ENCODE peak calls at places on chromosomes 13 and 19, in five cellular contexts. One of them, this sample, is unnamed.
A peak's percentile ranks its signal among the peaks of the same experiment; 100 is the strongest.

GRCh38 chr19:35643255-35644205 is 2.0 kb downstream of the ETV2 start:
- DNase-seq in AG04450: peak; percentile 37
- DNase-seq in hypothalamus: peak; percentile 61
- DNase-seq in choroid plexus epithelial cell: peak; percentile 82
- DNase-seq in body of pancreas: peak; percentile 93
- DNase-seq in this sample: peak; percentile 76

GRCh38 chr19:54674021-54674617 is 11.3 kb downstream of the LILRB4 start:
- DNase-seq in AG04450: no peak
- DNase-seq in hypothalamus: no peak
- DNase-seq in choroid plexus epithelial cell: peak; percentile 41
- DNase-seq in body of pancreas: no peak
- DNase-seq in this sample: peak; percentile 66

GRCh38 chr13:27960362-27961226 is 8.5 kb downstream of the CDX2 start:
- DNase-seq in AG04450: no peak
- DNase-seq in hypothalamus: no peak
- DNase-seq in choroid plexus epithelial cell: peak; percentile 43
- DNase-seq in body of pancreas: peak; percentile 89
- DNase-seq in this sample: peak; percentile 36

GRCh38 chr19:46408611-46409039 is 4.7 kb downstream of the CCDC8 start:
- DNase-seq in AG04450: no peak
- DNase-seq in hypothalamus: peak; percentile 72
- DNase-seq in choroid plexus epithelial cell: peak; percentile 54
- DNase-seq in body of pancreas: peak; percentile 70
- DNase-seq in this sample: no peak

GRCh38 chr19:6510618-6511017 is 8.5 kb upstream of the TUBB4A start:
- DNase-seq in AG04450: no peak
- DNase-seq in hypothalamus: no peak
- DNase-seq in choroid plexus epithelial cell: no peak
- DNase-seq in body of pancreas: no peak
- DNase-seq in this sample: no peak

GRCh38 chr19:33302175-33302973 is at the start of gene CEBPA:
- DNase-seq in AG04450: peak; percentile 11
- DNase-seq in hypothalamus: peak; percentile 89
- DNase-seq in choroid plexus epithelial cell: peak; percentile 75
- DNase-seq in body of pancreas: peak; percentile 89
- DNase-seq in this sample: peak; percentile 94

GRCh38 chr19:50361290-50362029 is 4.0 kb downstream of the NAPSA start:
- DNase-seq in AG04450: no peak
- DNase-seq in hypothalamus: no peak
- DNase-seq in choroid plexus epithelial cell: no peak
- DNase-seq in body of pancreas: no peak
- DNase-seq in this sample: no peak

GRCh38 chr19:3970313-3970807 is 539 bp downstream of the DAPK3 start:
- DNase-seq in AG04450: no peak
- DNase-seq in hypothalamus: no peak
- DNase-seq in choroid plexus epithelial cell: no peak
- DNase-seq in body of pancreas: no peak
- DNase-seq in this sample: no peak

GRCh38 chr13:110023729-110024645 is 237.6 kb upstream of the IRS2 start:
- DNase-seq in AG04450: no peak
- DNase-seq in hypothalamus: no peak
- DNase-seq in choroid plexus epithelial cell: peak; percentile 93
- DNase-seq in body of pancreas: peak; percentile 39
- DNase-seq in this sample: no peak

GRCh38 chr19:30559446-30559845 is 187.3 kb downstream of the ZNF536 start:
- DNase-seq in AG04450: no peak
- DNase-seq in hypothalamus: no peak
- DNase-seq in choroid plexus epithelial cell: no peak
- DNase-seq in body of pancreas: no peak
- DNase-seq in this sample: no peak

GRCh38 chr13:32650705-32651311 is 64.6 kb downstream of the PDS5B start:
- DNase-seq in AG04450: no peak
- DNase-seq in hypothalamus: peak; percentile 33
- DNase-seq in choroid plexus epithelial cell: peak; percentile 87
- DNase-seq in body of pancreas: peak; percentile 71
- DNase-seq in this sample: peak; percentile 38

GRCh38 chr13:23433171-23434153 is at the start of gene SACS:
- DNase-seq in AG04450: no peak
- DNase-seq in hypothalamus: peak; percentile 64
- DNase-seq in choroid plexus epithelial cell: peak; percentile 47
- DNase-seq in body of pancreas: peak; percentile 64
- DNase-seq in this sample: no peak

GRCh38 chr13:100521912-100522490 is 66.6 kb downstream of the GGACT start:
- DNase-seq in AG04450: no peak
- DNase-seq in hypothalamus: no peak
- DNase-seq in choroid plexus epithelial cell: no peak
- DNase-seq in body of pancreas: no peak
- DNase-seq in this sample: no peak

GRCh38 chr13:77136902-77137420 is 110.0 kb upstream of the FBXL3 start:
- DNase-seq in AG04450: peak; percentile 82
- DNase-seq in hypothalamus: no peak
- DNase-seq in choroid plexus epithelial cell: peak; percentile 98
- DNase-seq in body of pancreas: no peak
- DNase-seq in this sample: no peak

GRCh38 chr13:28657784-28658538 is 969 bp upstream of the POMP start:
- DNase-seq in AG04450: no peak
- DNase-seq in hypothalamus: no peak
- DNase-seq in choroid plexus epithelial cell: peak; percentile 60
- DNase-seq in body of pancreas: no peak
- DNase-seq in this sample: peak; percentile 34

GRCh38 chr19:46863818-46864629 is 3.2 kb downstream of the ARHGAP35 start:
- DNase-seq in AG04450: no peak
- DNase-seq in hypothalamus: no peak
- DNase-seq in choroid plexus epithelial cell: peak; percentile 66
- DNase-seq in body of pancreas: peak; percentile 51
- DNase-seq in this sample: no peak

GRCh38 chr13:113122571-113123225 is at the start of gene F10:
- DNase-seq in AG04450: peak; percentile 39
- DNase-seq in hypothalamus: no peak
- DNase-seq in choroid plexus epithelial cell: peak; percentile 85
- DNase-seq in body of pancreas: peak; percentile 75
- DNase-seq in this sample: no peak

GRCh38 chr13:45310341-45311138 is 30.4 kb downstream of the TPT1 start:
- DNase-seq in AG04450: no peak
- DNase-seq in hypothalamus: no peak
- DNase-seq in choroid plexus epithelial cell: no peak
- DNase-seq in body of pancreas: no peak
- DNase-seq in this sample: peak; percentile 82

GRCh38 chr13:26681036-26681435 is 79.5 kb downstream of the GPR12 start:
- DNase-seq in AG04450: no peak
- DNase-seq in hypothalamus: no peak
- DNase-seq in choroid plexus epithelial cell: no peak
- DNase-seq in body of pancreas: no peak
- DNase-seq in this sample: no peak

GRCh38 chr13:106493569-106493968 is 41.9 kb downstream of the EFNB2 start:
- DNase-seq in AG04450: no peak
- DNase-seq in hypothalamus: peak; percentile 20
- DNase-seq in choroid plexus epithelial cell: no peak
- DNase-seq in body of pancreas: no peak
- DNase-seq in this sample: peak; percentile 14

GRCh38 chr13:90640976-90641375 is 706.5 kb upstream of the MIR17HG start:
- DNase-seq in AG04450: no peak
- DNase-seq in hypothalamus: no peak
- DNase-seq in choroid plexus epithelial cell: peak; percentile 74
- DNase-seq in body of pancreas: no peak
- DNase-seq in this sample: peak; percentile 13

GRCh38 chr19:12940897-12941296 is 2.5 kb downstream of the CALR start:
- DNase-seq in AG04450: no peak
- DNase-seq in hypothalamus: no peak
- DNase-seq in choroid plexus epithelial cell: no peak
- DNase-seq in body of pancreas: no peak
- DNase-seq in this sample: no peak

GRCh38 chr19:27776020-27776419 is 1436.9 kb downstream of the UQCRFS1 start:
- DNase-seq in AG04450: no peak
- DNase-seq in hypothalamus: no peak
- DNase-seq in choroid plexus epithelial cell: peak; percentile 78
- DNase-seq in body of pancreas: no peak
- DNase-seq in this sample: no peak

GRCh38 chr19:11444059-11444458 is 8.6 kb downstream of the PRKCSH start:
- DNase-seq in AG04450: no peak
- DNase-seq in hypothalamus: no peak
- DNase-seq in choroid plexus epithelial cell: no peak
- DNase-seq in body of pancreas: no peak
- DNase-seq in this sample: no peak

GRCh38 chr19:29259867-29260281 is 46.9 kb upstream of the UQCRFS1 start:
- DNase-seq in AG04450: no peak
- DNase-seq in hypothalamus: no peak
- DNase-seq in choroid plexus epithelial cell: no peak
- DNase-seq in body of pancreas: no peak
- DNase-seq in this sample: no peak

GRCh38 chr19:41192574-41193419 is at the start of gene CYP2S1:
- DNase-seq in AG04450: no peak
- DNase-seq in hypothalamus: no peak
- DNase-seq in choroid plexus epithelial cell: no peak
- DNase-seq in body of pancreas: no peak
- DNase-seq in this sample: peak; percentile 35

GRCh38 chr19:1384478-1385110 is 887 bp downstream of the NDUFS7 start:
- DNase-seq in AG04450: no peak
- DNase-seq in hypothalamus: no peak
- DNase-seq in choroid plexus epithelial cell: no peak
- DNase-seq in body of pancreas: no peak
- DNase-seq in this sample: peak; percentile 20

GRCh38 chr19:33240181-33240771 is 14.6 kb upstream of the SLC7A10 start:
- DNase-seq in AG04450: no peak
- DNase-seq in hypothalamus: no peak
- DNase-seq in choroid plexus epithelial cell: no peak
- DNase-seq in body of pancreas: no peak
- DNase-seq in this sample: no peak

GRCh38 chr13:110392510-110393233 is 85.6 kb downstream of the COL4A2 start:
- DNase-seq in AG04450: no peak
- DNase-seq in hypothalamus: no peak
- DNase-seq in choroid plexus epithelial cell: peak; percentile 91
- DNase-seq in body of pancreas: no peak
- DNase-seq in this sample: no peak

This sample was measured in trophoblast cell.